ENCODE peak calls at places on chromosomes 2 and 18, in four cellular contexts. M is uterus, G is testis, R is NB4. V is an unnamed sample.

GRCh38 chr18:29164020-29164706 is 987.2 kb upstream of the CDH2 start:
- DNase-seq in M (no peak), G (no peak), R (no peak), V (no peak)

GRCh38 chr2:73979686-73980085 is 5.0 kb upstream of the TET3 start:
- DNase-seq in R (peak; percentile 72), G (no peak), M (no peak), V (no peak)

GRCh38 chr18:28176933-28177827 is at the start of gene CDH2:
- DNase-seq in R (no peak), G (peak; percentile 90), M (peak; percentile 20), V (peak; percentile 60)

GRCh38 chr18:27493182-27493581 is 308.1 kb upstream of the CHST9 start:
- DNase-seq in G (no peak), R (no peak), M (no peak), V (no peak)

GRCh38 chr2:7523557-7524210 is 606.5 kb downstream of the RNF144A start:
- DNase-seq in G (no peak), M (no peak), R (no peak), V (no peak)

GRCh38 chr2:96625571-96626552 is 12.2 kb downstream of the KANSL3 start:
- DNase-seq in R (no peak), G (no peak), M (no peak), V (no peak)

GRCh38 chr2:152431370-152432098 is 96.6 kb downstream of the FMNL2 start:
- DNase-seq in R (no peak), G (no peak), M (peak; percentile 20), V (no peak)

GRCh38 chr2:59936031-59936430 is 617.4 kb downstream of the BCL11A start:
- DNase-seq in R (no peak), M (no peak), G (no peak), V (no peak)

GRCh38 chr2:149872638-149873037 is 285.1 kb upstream of the MMADHC start:
- DNase-seq in M (no peak), G (no peak), R (no peak), V (no peak)

GRCh38 chr18:31977270-31977872 is 34.4 kb upstream of the TRAPPC8 start:
- DNase-seq in G (peak; percentile 19), M (no peak), R (peak; percentile 70), V (no peak)

DNA sequence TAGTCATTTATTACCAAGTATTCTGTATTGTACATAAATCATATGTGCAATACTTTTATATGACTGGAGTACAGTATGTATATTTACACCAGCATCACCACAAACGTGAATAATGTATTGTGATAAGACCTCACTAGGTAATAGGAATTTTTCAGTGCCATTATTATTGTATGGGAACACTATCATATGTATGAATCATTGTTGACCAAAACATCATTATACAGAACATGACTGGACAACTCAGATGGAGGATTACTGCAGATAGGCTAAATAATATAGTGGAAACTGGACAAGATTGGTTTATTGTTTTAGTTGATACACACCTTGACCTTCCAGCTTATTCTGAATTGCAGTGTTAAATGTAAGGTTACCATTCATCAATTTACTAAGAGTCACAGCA is 33.4 kb downstream of the VAPA start:
- DNase-seq in G (no peak), M (no peak), R (no peak), V (no peak)
- TF ChIP-seq POLR2A in G (no peak), M (no peak), R (no peak), V (no peak)

GRCh38 chr2:39515897-39516346 is 78.8 kb upstream of the MAP4K3 start:
- DNase-seq in R (no peak), M (no peak), G (no peak), V (no peak)

GRCh38 chr2:39517622-39518021 is 80.5 kb upstream of the MAP4K3 start:
- DNase-seq in G (no peak), M (no peak), R (no peak), V (no peak)

GRCh38 chr2:39515273-39515896 is 78.3 kb upstream of the MAP4K3 start:
- DNase-seq in M (no peak), G (no peak), R (no peak), V (no peak)

GRCh38 chr2:39517102-39517436 is 80.0 kb upstream of the MAP4K3 start:
- DNase-seq in R (no peak), G (no peak), M (no peak), V (no peak)

DNA sequence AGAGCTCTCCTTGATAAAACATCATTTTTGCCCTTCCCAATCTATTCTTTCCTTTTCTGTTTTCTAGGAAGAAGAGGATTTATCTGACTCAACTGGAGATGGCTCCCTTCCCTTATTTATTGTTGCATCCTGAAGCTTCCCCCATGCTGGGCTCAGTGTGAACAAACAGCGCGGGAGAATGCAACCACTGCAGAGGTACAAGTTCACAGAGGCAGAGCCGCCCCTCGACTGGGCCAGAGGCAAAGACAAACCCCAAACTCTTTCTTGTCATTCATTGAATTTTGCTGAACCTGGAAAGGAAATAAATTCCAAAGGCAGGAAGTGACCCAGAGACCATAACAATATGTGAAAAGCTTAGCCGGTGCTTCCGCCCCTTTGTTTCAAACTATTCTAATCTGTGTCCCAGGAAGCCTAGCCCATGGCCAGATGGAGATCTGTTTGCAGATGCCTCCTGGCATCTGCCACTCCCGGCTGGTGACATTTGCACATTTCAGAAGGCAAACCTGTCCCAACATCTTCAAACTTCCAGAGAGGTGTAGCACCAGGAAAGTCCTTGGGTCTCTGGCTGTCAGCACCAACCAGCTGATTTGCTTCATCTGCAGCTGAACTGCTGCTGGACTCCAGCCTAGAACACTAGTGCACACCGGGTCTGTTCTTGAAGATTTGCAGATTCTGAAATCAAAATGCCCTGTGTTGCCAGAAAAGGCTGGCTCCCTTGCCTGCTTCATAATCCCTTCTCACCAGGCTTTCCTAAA is 79.4 kb upstream of the MAP4K3 start:
- DNase-seq in G (no peak), R (no peak), M (peak; percentile 65), V (no peak)
- TF ChIP-seq POLR2A in G (no peak), R (no peak), M (no peak), V (no peak)

DNA sequence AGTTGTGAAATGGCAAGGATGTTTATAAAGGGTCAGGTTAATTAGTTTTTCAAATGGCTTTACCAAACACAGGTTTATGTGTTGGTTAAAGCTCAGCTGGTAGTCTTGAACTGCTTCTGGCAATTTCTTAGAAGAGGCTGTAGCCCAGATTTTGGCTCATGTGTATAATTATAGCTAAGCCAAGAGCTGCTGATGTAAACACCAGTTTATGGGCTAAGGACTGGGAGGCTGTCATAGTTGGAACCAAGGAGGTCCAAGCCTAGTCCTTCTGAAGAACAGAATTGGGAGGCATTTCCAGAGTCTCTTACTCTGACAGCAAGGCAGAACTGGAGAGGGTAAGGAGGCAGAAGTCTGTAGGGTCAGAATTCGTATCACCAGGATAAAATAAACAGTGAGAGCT is 25.4 kb downstream of the UBE2E3 start:
- DNase-seq in G (no peak), M (no peak), R (no peak), V (no peak)
- TF ChIP-seq POLR2A in G (no peak), M (no peak), R (no peak), V (no peak)

GRCh38 chr2:85695121-85695520 is 963 bp downstream of the GNLY start:
- DNase-seq in G (no peak), M (no peak), R (no peak), V (no peak)
- TF ChIP-seq POLR2A in G (no peak), M (no peak), R (no peak), V (no peak)

DNA sequence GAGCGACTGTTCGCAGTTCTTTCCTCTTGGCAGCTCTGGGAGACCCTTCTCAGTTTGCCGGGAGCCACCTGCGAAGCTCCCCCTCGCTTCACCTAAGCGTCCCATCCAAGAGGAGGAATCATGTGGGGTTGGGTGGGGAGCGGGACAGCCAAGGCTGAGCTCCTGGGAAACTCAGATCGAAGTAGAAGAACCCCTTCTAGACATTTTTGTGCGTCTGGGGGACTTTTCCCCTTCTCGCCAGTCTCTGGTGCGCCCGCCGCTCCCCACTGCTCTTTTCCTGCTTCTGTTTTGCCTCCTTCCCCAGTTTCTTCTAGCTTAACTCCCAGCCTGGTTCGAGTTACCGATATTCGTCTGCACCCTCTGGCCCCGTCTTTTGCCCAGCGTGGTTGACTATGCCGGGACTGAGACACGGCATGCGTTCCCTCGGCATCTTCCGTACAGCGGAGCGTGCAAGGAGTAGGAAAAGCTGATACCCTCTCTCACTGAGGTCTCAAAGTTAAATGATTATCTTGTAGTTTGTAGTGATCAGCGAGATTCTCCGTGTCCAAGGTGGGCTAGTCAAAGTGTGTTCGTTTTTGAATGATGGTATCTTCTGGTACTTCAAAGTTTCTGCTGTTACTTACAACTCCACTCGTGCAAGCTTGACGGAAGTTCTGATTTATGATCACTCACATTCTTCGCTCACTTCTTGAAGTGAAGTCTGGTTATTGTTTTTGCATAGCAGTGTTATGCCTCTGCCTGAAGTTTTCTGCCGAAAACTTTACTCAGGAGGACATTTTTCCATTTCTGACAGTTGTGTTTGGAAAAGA is 664 bp downstream of the CAMKMT start:
- DNase-seq in R (peak; percentile 75), M (peak; percentile 39), G (peak; percentile 56), V (peak; percentile 15)
- TF ChIP-seq POLR2A in R (no peak), M (no peak), G (no peak), V (no peak)

GRCh38 chr2:191148766-191149165 is 2.0 kb downstream of the STAT4 start:
- DNase-seq in R (no peak), M (no peak), G (no peak), V (no peak)

GRCh38 chr2:191151315-191151698 is 513 bp upstream of the STAT4 start:
- DNase-seq in R (no peak), G (no peak), M (no peak), V (no peak)

GRCh38 chr2:191152841-191153240 is 2.0 kb upstream of the STAT4 start:
- DNase-seq in G (no peak), R (peak; percentile 60), M (no peak), V (no peak)

GRCh38 chr2:191150121-191150450 is 708 bp downstream of the STAT4 start:
- DNase-seq in M (no peak), G (no peak), R (no peak), V (no peak)

GRCh38 chr2:191150451-191151314 is at the start of gene STAT4:
- DNase-seq in M (peak; percentile 29), G (peak; percentile 63), R (peak; percentile 49), V (no peak)
- TF ChIP-seq POLR2A in M (no peak), G (no peak), R (no peak), V (no peak)

V was measured in H54.